ENCODE peak calls at places on chromosomes 2 and 18, in ten cellular contexts. One of them, this sample, is unnamed.

GRCh38 chr2:219282375-219282774 is 3.2 kb downstream of the DNAJB2 start:
- DNase-seq in BE2C: no peak
- DNase-seq in mucosa of gallbladder: no peak
- DNase-seq in NCI-H1105 treated with DMSO at 0.1 percent for 48 hours: no peak
- DNase-seq in esophagus muscularis mucosa: no peak
- DNase-seq in central memory CD4-positive, alpha-beta T cell: no peak
- DNase-seq in psoas muscle: no peak
- DNase-seq in activated gamma-delta T cell treated with Interleukin-2 at 50 U/mL for 16 hours: no peak
- DNase-seq in GM03348: no peak
- DNase-seq in A172: no peak
- DNase-seq in this sample: no peak

GRCh38 chr2:173184031-173185004 is 108.7 kb downstream of the MAP3K20 start:
- DNase-seq in BE2C: no peak
- DNase-seq in mucosa of gallbladder: peak
- DNase-seq in NCI-H1105 treated with DMSO at 0.1 percent for 48 hours: no peak
- DNase-seq in esophagus muscularis mucosa: no peak
- DNase-seq in central memory CD4-positive, alpha-beta T cell: no peak
- DNase-seq in psoas muscle: peak
- DNase-seq in activated gamma-delta T cell treated with Interleukin-2 at 50 U/mL for 16 hours: no peak
- DNase-seq in GM03348: peak
- DNase-seq in A172: peak
- DNase-seq in this sample: peak

GRCh38 chr18:2515408-2515807 is 55.9 kb downstream of the METTL4 start:
- DNase-seq in BE2C: no peak
- DNase-seq in mucosa of gallbladder: no peak
- DNase-seq in NCI-H1105 treated with DMSO at 0.1 percent for 48 hours: no peak
- DNase-seq in esophagus muscularis mucosa: no peak
- DNase-seq in central memory CD4-positive, alpha-beta T cell: no peak
- DNase-seq in psoas muscle: no peak
- DNase-seq in activated gamma-delta T cell treated with Interleukin-2 at 50 U/mL for 16 hours: no peak
- DNase-seq in GM03348: peak
- DNase-seq in A172: peak
- DNase-seq in this sample: no peak

GRCh38 chr2:30421551-30422436 is 25.3 kb upstream of the LCLAT1 start:
- DNase-seq in BE2C: peak
- DNase-seq in mucosa of gallbladder: no peak
- DNase-seq in NCI-H1105 treated with DMSO at 0.1 percent for 48 hours: no peak
- DNase-seq in esophagus muscularis mucosa: no peak
- DNase-seq in central memory CD4-positive, alpha-beta T cell: peak
- DNase-seq in psoas muscle: no peak
- DNase-seq in activated gamma-delta T cell treated with Interleukin-2 at 50 U/mL for 16 hours: peak
- DNase-seq in GM03348: peak
- DNase-seq in A172: peak
- DNase-seq in this sample: peak

GRCh38 chr2:238956676-238957075 is 108.8 kb downstream of the TWIST2 start:
- DNase-seq in BE2C: no peak
- DNase-seq in mucosa of gallbladder: no peak
- DNase-seq in NCI-H1105 treated with DMSO at 0.1 percent for 48 hours: peak
- DNase-seq in esophagus muscularis mucosa: peak
- DNase-seq in central memory CD4-positive, alpha-beta T cell: no peak
- DNase-seq in psoas muscle: no peak
- DNase-seq in activated gamma-delta T cell treated with Interleukin-2 at 50 U/mL for 16 hours: no peak
- DNase-seq in GM03348: no peak
- DNase-seq in A172: no peak
- DNase-seq in this sample: no peak

GRCh38 chr2:187552959-187553681 is 1.1 kb downstream of the TFPI start:
- DNase-seq in BE2C: no peak
- DNase-seq in mucosa of gallbladder: no peak
- DNase-seq in NCI-H1105 treated with DMSO at 0.1 percent for 48 hours: no peak
- DNase-seq in esophagus muscularis mucosa: no peak
- DNase-seq in central memory CD4-positive, alpha-beta T cell: no peak
- DNase-seq in psoas muscle: no peak
- DNase-seq in activated gamma-delta T cell treated with Interleukin-2 at 50 U/mL for 16 hours: no peak
- DNase-seq in GM03348: no peak
- DNase-seq in A172: peak
- DNase-seq in this sample: peak

GRCh38 chr18:12038082-12038660 is 55.5 kb upstream of the ANKRD62 start:
- DNase-seq in BE2C: no peak
- DNase-seq in mucosa of gallbladder: no peak
- DNase-seq in NCI-H1105 treated with DMSO at 0.1 percent for 48 hours: no peak
- DNase-seq in esophagus muscularis mucosa: no peak
- DNase-seq in central memory CD4-positive, alpha-beta T cell: no peak
- DNase-seq in psoas muscle: no peak
- DNase-seq in activated gamma-delta T cell treated with Interleukin-2 at 50 U/mL for 16 hours: no peak
- DNase-seq in GM03348: peak
- DNase-seq in A172: no peak
- DNase-seq in this sample: no peak

GRCh38 chr18:36075862-36076587 is 8.7 kb upstream of the RPRD1A start:
- DNase-seq in BE2C: no peak
- DNase-seq in mucosa of gallbladder: no peak
- DNase-seq in NCI-H1105 treated with DMSO at 0.1 percent for 48 hours: no peak
- DNase-seq in esophagus muscularis mucosa: no peak
- DNase-seq in central memory CD4-positive, alpha-beta T cell: no peak
- DNase-seq in psoas muscle: no peak
- DNase-seq in activated gamma-delta T cell treated with Interleukin-2 at 50 U/mL for 16 hours: no peak
- DNase-seq in GM03348: peak
- DNase-seq in A172: peak
- DNase-seq in this sample: no peak

GRCh38 chr2:112465373-112465772 is 16.6 kb upstream of the TTL start:
- DNase-seq in BE2C: no peak
- DNase-seq in mucosa of gallbladder: no peak
- DNase-seq in NCI-H1105 treated with DMSO at 0.1 percent for 48 hours: no peak
- DNase-seq in esophagus muscularis mucosa: no peak
- DNase-seq in central memory CD4-positive, alpha-beta T cell: no peak
- DNase-seq in psoas muscle: no peak
- DNase-seq in activated gamma-delta T cell treated with Interleukin-2 at 50 U/mL for 16 hours: no peak
- DNase-seq in GM03348: peak
- DNase-seq in A172: peak
- DNase-seq in this sample: peak

GRCh38 chr18:62954341-62954740 is 239.0 kb downstream of the PHLPP1 start:
- DNase-seq in BE2C: no peak
- DNase-seq in mucosa of gallbladder: no peak
- DNase-seq in NCI-H1105 treated with DMSO at 0.1 percent for 48 hours: no peak
- DNase-seq in esophagus muscularis mucosa: no peak
- DNase-seq in central memory CD4-positive, alpha-beta T cell: no peak
- DNase-seq in psoas muscle: no peak
- DNase-seq in activated gamma-delta T cell treated with Interleukin-2 at 50 U/mL for 16 hours: no peak
- DNase-seq in GM03348: no peak
- DNase-seq in A172: no peak
- DNase-seq in this sample: peak

GRCh38 chr2:29607025-29607424 is 314.4 kb downstream of the ALK start:
- DNase-seq in BE2C: no peak
- DNase-seq in mucosa of gallbladder: no peak
- DNase-seq in NCI-H1105 treated with DMSO at 0.1 percent for 48 hours: no peak
- DNase-seq in esophagus muscularis mucosa: no peak
- DNase-seq in central memory CD4-positive, alpha-beta T cell: no peak
- DNase-seq in psoas muscle: no peak
- DNase-seq in activated gamma-delta T cell treated with Interleukin-2 at 50 U/mL for 16 hours: no peak
- DNase-seq in GM03348: no peak
- DNase-seq in A172: no peak
- DNase-seq in this sample: no peak

GRCh38 chr2:241153616-241154015 is 3.3 kb downstream of the PPP1R7 start:
- DNase-seq in BE2C: no peak
- DNase-seq in mucosa of gallbladder: no peak
- DNase-seq in NCI-H1105 treated with DMSO at 0.1 percent for 48 hours: no peak
- DNase-seq in esophagus muscularis mucosa: no peak
- DNase-seq in central memory CD4-positive, alpha-beta T cell: no peak
- DNase-seq in psoas muscle: no peak
- DNase-seq in activated gamma-delta T cell treated with Interleukin-2 at 50 U/mL for 16 hours: no peak
- DNase-seq in GM03348: no peak
- DNase-seq in A172: peak
- DNase-seq in this sample: no peak

GRCh38 chr2:22499082-22499844 is 885.7 kb upstream of the KLHL29 start:
- DNase-seq in BE2C: peak
- DNase-seq in mucosa of gallbladder: no peak
- DNase-seq in NCI-H1105 treated with DMSO at 0.1 percent for 48 hours: peak
- DNase-seq in esophagus muscularis mucosa: no peak
- DNase-seq in central memory CD4-positive, alpha-beta T cell: no peak
- DNase-seq in psoas muscle: no peak
- DNase-seq in activated gamma-delta T cell treated with Interleukin-2 at 50 U/mL for 16 hours: no peak
- DNase-seq in GM03348: no peak
- DNase-seq in A172: no peak
- DNase-seq in this sample: no peak

GRCh38 chr18:3217930-3218647 is 1.7 kb downstream of the MYOM1 start:
- DNase-seq in BE2C: no peak
- DNase-seq in mucosa of gallbladder: peak
- DNase-seq in NCI-H1105 treated with DMSO at 0.1 percent for 48 hours: no peak
- DNase-seq in esophagus muscularis mucosa: peak
- DNase-seq in central memory CD4-positive, alpha-beta T cell: no peak
- DNase-seq in psoas muscle: no peak
- DNase-seq in activated gamma-delta T cell treated with Interleukin-2 at 50 U/mL for 16 hours: no peak
- DNase-seq in GM03348: no peak
- DNase-seq in A172: peak
- DNase-seq in this sample: peak

GRCh38 chr18:49858309-49859005 is 45.1 kb upstream of the ACAA2 start:
- DNase-seq in BE2C: peak
- DNase-seq in mucosa of gallbladder: peak
- DNase-seq in NCI-H1105 treated with DMSO at 0.1 percent for 48 hours: peak
- DNase-seq in esophagus muscularis mucosa: no peak
- DNase-seq in central memory CD4-positive, alpha-beta T cell: peak
- DNase-seq in psoas muscle: peak
- DNase-seq in activated gamma-delta T cell treated with Interleukin-2 at 50 U/mL for 16 hours: peak
- DNase-seq in GM03348: peak
- DNase-seq in A172: peak
- DNase-seq in this sample: peak

GRCh38 chr2:29788066-29788465 is 133.3 kb downstream of the ALK start:
- DNase-seq in BE2C: no peak
- DNase-seq in mucosa of gallbladder: no peak
- DNase-seq in NCI-H1105 treated with DMSO at 0.1 percent for 48 hours: no peak
- DNase-seq in esophagus muscularis mucosa: no peak
- DNase-seq in central memory CD4-positive, alpha-beta T cell: no peak
- DNase-seq in psoas muscle: no peak
- DNase-seq in activated gamma-delta T cell treated with Interleukin-2 at 50 U/mL for 16 hours: no peak
- DNase-seq in GM03348: no peak
- DNase-seq in A172: no peak
- DNase-seq in this sample: no peak

GRCh38 chr2:144505245-144505801 is 14.6 kb downstream of the ZEB2 start:
- DNase-seq in BE2C: no peak
- DNase-seq in mucosa of gallbladder: no peak
- DNase-seq in NCI-H1105 treated with DMSO at 0.1 percent for 48 hours: no peak
- DNase-seq in esophagus muscularis mucosa: no peak
- DNase-seq in central memory CD4-positive, alpha-beta T cell: no peak
- DNase-seq in psoas muscle: no peak
- DNase-seq in activated gamma-delta T cell treated with Interleukin-2 at 50 U/mL for 16 hours: peak
- DNase-seq in GM03348: no peak
- DNase-seq in A172: no peak
- DNase-seq in this sample: peak

GRCh38 chr18:23529597-23529996 is 26.3 kb downstream of the RMC1 start:
- DNase-seq in BE2C: no peak
- DNase-seq in mucosa of gallbladder: no peak
- DNase-seq in NCI-H1105 treated with DMSO at 0.1 percent for 48 hours: no peak
- DNase-seq in esophagus muscularis mucosa: no peak
- DNase-seq in central memory CD4-positive, alpha-beta T cell: no peak
- DNase-seq in psoas muscle: no peak
- DNase-seq in activated gamma-delta T cell treated with Interleukin-2 at 50 U/mL for 16 hours: no peak
- DNase-seq in GM03348: peak
- DNase-seq in A172: peak
- DNase-seq in this sample: no peak

GRCh38 chr18:31206787-31207381 is 44.2 kb upstream of the DSC1 start:
- DNase-seq in BE2C: peak
- DNase-seq in mucosa of gallbladder: peak
- DNase-seq in NCI-H1105 treated with DMSO at 0.1 percent for 48 hours: peak
- DNase-seq in esophagus muscularis mucosa: no peak
- DNase-seq in central memory CD4-positive, alpha-beta T cell: no peak
- DNase-seq in psoas muscle: no peak
- DNase-seq in activated gamma-delta T cell treated with Interleukin-2 at 50 U/mL for 16 hours: no peak
- DNase-seq in GM03348: no peak
- DNase-seq in A172: peak
- DNase-seq in this sample: no peak

GRCh38 chr18:13611058-13611615 is 115.2 kb downstream of the FAM210A start:
- DNase-seq in BE2C: no peak
- DNase-seq in mucosa of gallbladder: no peak
- DNase-seq in NCI-H1105 treated with DMSO at 0.1 percent for 48 hours: no peak
- DNase-seq in esophagus muscularis mucosa: peak
- DNase-seq in central memory CD4-positive, alpha-beta T cell: peak
- DNase-seq in psoas muscle: peak
- DNase-seq in activated gamma-delta T cell treated with Interleukin-2 at 50 U/mL for 16 hours: no peak
- DNase-seq in GM03348: peak
- DNase-seq in A172: no peak
- DNase-seq in this sample: peak

GRCh38 chr2:88827821-88828220 is 136.3 kb downstream of the RPIA start:
- DNase-seq in BE2C: no peak
- DNase-seq in mucosa of gallbladder: no peak
- DNase-seq in NCI-H1105 treated with DMSO at 0.1 percent for 48 hours: no peak
- DNase-seq in esophagus muscularis mucosa: no peak
- DNase-seq in central memory CD4-positive, alpha-beta T cell: no peak
- DNase-seq in psoas muscle: no peak
- DNase-seq in activated gamma-delta T cell treated with Interleukin-2 at 50 U/mL for 16 hours: no peak
- DNase-seq in GM03348: no peak
- DNase-seq in A172: no peak
- DNase-seq in this sample: no peak

GRCh38 chr2:52880872-52881271 is 886.7 kb upstream of the CHAC2 start:
- DNase-seq in BE2C: no peak
- DNase-seq in mucosa of gallbladder: no peak
- DNase-seq in NCI-H1105 treated with DMSO at 0.1 percent for 48 hours: no peak
- DNase-seq in esophagus muscularis mucosa: no peak
- DNase-seq in central memory CD4-positive, alpha-beta T cell: no peak
- DNase-seq in psoas muscle: no peak
- DNase-seq in activated gamma-delta T cell treated with Interleukin-2 at 50 U/mL for 16 hours: no peak
- DNase-seq in GM03348: no peak
- DNase-seq in A172: no peak
- DNase-seq in this sample: no peak

GRCh38 chr18:10748641-10749040 is 222.8 kb downstream of the NAPG start:
- DNase-seq in BE2C: no peak
- DNase-seq in mucosa of gallbladder: no peak
- DNase-seq in NCI-H1105 treated with DMSO at 0.1 percent for 48 hours: no peak
- DNase-seq in esophagus muscularis mucosa: no peak
- DNase-seq in central memory CD4-positive, alpha-beta T cell: no peak
- DNase-seq in psoas muscle: no peak
- DNase-seq in activated gamma-delta T cell treated with Interleukin-2 at 50 U/mL for 16 hours: no peak
- DNase-seq in GM03348: no peak
- DNase-seq in A172: no peak
- DNase-seq in this sample: no peak

GRCh38 chr2:3959372-3959771 is 256.0 kb downstream of the DCDC2C start:
- DNase-seq in BE2C: no peak
- DNase-seq in mucosa of gallbladder: no peak
- DNase-seq in NCI-H1105 treated with DMSO at 0.1 percent for 48 hours: peak
- DNase-seq in esophagus muscularis mucosa: no peak
- DNase-seq in central memory CD4-positive, alpha-beta T cell: no peak
- DNase-seq in psoas muscle: no peak
- DNase-seq in activated gamma-delta T cell treated with Interleukin-2 at 50 U/mL for 16 hours: no peak
- DNase-seq in GM03348: peak
- DNase-seq in A172: peak
- DNase-seq in this sample: peak

GRCh38 chr18:67916142-67916541 is 399.6 kb upstream of the DSEL start:
- DNase-seq in BE2C: peak
- DNase-seq in mucosa of gallbladder: no peak
- DNase-seq in NCI-H1105 treated with DMSO at 0.1 percent for 48 hours: peak
- DNase-seq in esophagus muscularis mucosa: no peak
- DNase-seq in central memory CD4-positive, alpha-beta T cell: no peak
- DNase-seq in psoas muscle: no peak
- DNase-seq in activated gamma-delta T cell treated with Interleukin-2 at 50 U/mL for 16 hours: no peak
- DNase-seq in GM03348: no peak
- DNase-seq in A172: no peak
- DNase-seq in this sample: no peak

GRCh38 chr2:11851881-11852280 is 105.4 kb downstream of the LPIN1 start:
- DNase-seq in BE2C: no peak
- DNase-seq in mucosa of gallbladder: no peak
- DNase-seq in NCI-H1105 treated with DMSO at 0.1 percent for 48 hours: no peak
- DNase-seq in esophagus muscularis mucosa: no peak
- DNase-seq in central memory CD4-positive, alpha-beta T cell: no peak
- DNase-seq in psoas muscle: no peak
- DNase-seq in activated gamma-delta T cell treated with Interleukin-2 at 50 U/mL for 16 hours: no peak
- DNase-seq in GM03348: no peak
- DNase-seq in A172: no peak
- DNase-seq in this sample: no peak

GRCh38 chr2:46977899-46978298 is 62.3 kb upstream of the MCFD2 start:
- DNase-seq in BE2C: no peak
- DNase-seq in mucosa of gallbladder: no peak
- DNase-seq in NCI-H1105 treated with DMSO at 0.1 percent for 48 hours: no peak
- DNase-seq in esophagus muscularis mucosa: no peak
- DNase-seq in central memory CD4-positive, alpha-beta T cell: no peak
- DNase-seq in psoas muscle: no peak
- DNase-seq in activated gamma-delta T cell treated with Interleukin-2 at 50 U/mL for 16 hours: no peak
- DNase-seq in GM03348: no peak
- DNase-seq in A172: no peak
- DNase-seq in this sample: no peak

GRCh38 chr2:137254081-137254480 is 488.7 kb downstream of the THSD7B start:
- DNase-seq in BE2C: no peak
- DNase-seq in mucosa of gallbladder: no peak
- DNase-seq in NCI-H1105 treated with DMSO at 0.1 percent for 48 hours: no peak
- DNase-seq in esophagus muscularis mucosa: no peak
- DNase-seq in central memory CD4-positive, alpha-beta T cell: no peak
- DNase-seq in psoas muscle: no peak
- DNase-seq in activated gamma-delta T cell treated with Interleukin-2 at 50 U/mL for 16 hours: no peak
- DNase-seq in GM03348: peak
- DNase-seq in A172: no peak
- DNase-seq in this sample: no peak